ENCODE peak calls at places on chromosomes 12 and 14, in six cellular contexts. One of them, this sample, is unnamed.

GRCh38 chr12:84891106-84891838 is 21.3 kb downstream of the SLC6A15 start:
- DNase-seq in activated T-cell treated with anti-CD3 and anti-CD28 coated beads for 24 hours: no peak
- DNase-seq in stimulated activated CD4-positive, alpha-beta T cell treated with anti-CD3 and anti-CD28 coated beads, Interleukin-4, amount 100 ng/mL, for 24 hours: no peak
- DNase-seq in NCI-H510A treated with DMSO at 0.1 percent for 48 hours: no peak
- DNase-seq in left ventricle myocardium inferior: no peak
- DNase-seq in cardiac muscle cell: no peak
- DNase-seq in this sample: no peak

GRCh38 chr12:6936642-6937480 is 6.8 kb upstream of the RNU7-1 start:
- DNase-seq in left ventricle myocardium inferior: no peak
- DNase-seq in stimulated activated CD4-positive, alpha-beta T cell treated with anti-CD3 and anti-CD28 coated beads, Interleukin-4, amount 100 ng/mL, for 24 hours: peak
- DNase-seq in activated T-cell treated with anti-CD3 and anti-CD28 coated beads for 24 hours: no peak
- DNase-seq in NCI-H510A treated with DMSO at 0.1 percent for 48 hours: no peak
- DNase-seq in cardiac muscle cell: peak
- DNase-seq in this sample: no peak

GRCh38 chr14:95425369-95426115 is 90.9 kb downstream of the SYNE3 start:
- DNase-seq in left ventricle myocardium inferior: no peak
- DNase-seq in stimulated activated CD4-positive, alpha-beta T cell treated with anti-CD3 and anti-CD28 coated beads, Interleukin-4, amount 100 ng/mL, for 24 hours: no peak
- DNase-seq in NCI-H510A treated with DMSO at 0.1 percent for 48 hours: no peak
- DNase-seq in activated T-cell treated with anti-CD3 and anti-CD28 coated beads for 24 hours: no peak
- DNase-seq in cardiac muscle cell: no peak
- DNase-seq in this sample: no peak

GRCh38 chr12:111174283-111175108 is 194.4 kb downstream of the PHETA1 start:
- DNase-seq in NCI-H510A treated with DMSO at 0.1 percent for 48 hours: no peak
- DNase-seq in cardiac muscle cell: no peak
- DNase-seq in stimulated activated CD4-positive, alpha-beta T cell treated with anti-CD3 and anti-CD28 coated beads, Interleukin-4, amount 100 ng/mL, for 24 hours: no peak
- DNase-seq in activated T-cell treated with anti-CD3 and anti-CD28 coated beads for 24 hours: no peak
- DNase-seq in left ventricle myocardium inferior: no peak
- DNase-seq in this sample: no peak

GRCh38 chr12:27015730-27016076 is 1.5 kb upstream of the TM7SF3 start:
- DNase-seq in NCI-H510A treated with DMSO at 0.1 percent for 48 hours: peak
- DNase-seq in left ventricle myocardium inferior: no peak
- DNase-seq in stimulated activated CD4-positive, alpha-beta T cell treated with anti-CD3 and anti-CD28 coated beads, Interleukin-4, amount 100 ng/mL, for 24 hours: no peak
- DNase-seq in activated T-cell treated with anti-CD3 and anti-CD28 coated beads for 24 hours: no peak
- DNase-seq in cardiac muscle cell: peak
- DNase-seq in this sample: peak

GRCh38 chr12:13956060-13956590 is 25.3 kb downstream of the GRIN2B start:
- DNase-seq in cardiac muscle cell: no peak
- DNase-seq in NCI-H510A treated with DMSO at 0.1 percent for 48 hours: no peak
- DNase-seq in stimulated activated CD4-positive, alpha-beta T cell treated with anti-CD3 and anti-CD28 coated beads, Interleukin-4, amount 100 ng/mL, for 24 hours: no peak
- DNase-seq in activated T-cell treated with anti-CD3 and anti-CD28 coated beads for 24 hours: no peak
- DNase-seq in left ventricle myocardium inferior: no peak
- DNase-seq in this sample: no peak

GRCh38 chr12:76455582-76456345 is 103.8 kb downstream of the OSBPL8 start:
- DNase-seq in left ventricle myocardium inferior: no peak
- DNase-seq in cardiac muscle cell: peak
- DNase-seq in NCI-H510A treated with DMSO at 0.1 percent for 48 hours: peak
- DNase-seq in stimulated activated CD4-positive, alpha-beta T cell treated with anti-CD3 and anti-CD28 coated beads, Interleukin-4, amount 100 ng/mL, for 24 hours: peak
- DNase-seq in activated T-cell treated with anti-CD3 and anti-CD28 coated beads for 24 hours: peak
- DNase-seq in this sample: peak

GRCh38 chr12:95601626-95602025 is 50.4 kb upstream of the USP44 start:
- DNase-seq in stimulated activated CD4-positive, alpha-beta T cell treated with anti-CD3 and anti-CD28 coated beads, Interleukin-4, amount 100 ng/mL, for 24 hours: no peak
- DNase-seq in left ventricle myocardium inferior: no peak
- DNase-seq in cardiac muscle cell: no peak
- DNase-seq in NCI-H510A treated with DMSO at 0.1 percent for 48 hours: no peak
- DNase-seq in activated T-cell treated with anti-CD3 and anti-CD28 coated beads for 24 hours: no peak
- DNase-seq in this sample: peak

GRCh38 chr14:32469388-32470160 is 140.5 kb downstream of the AKAP6 start:
- DNase-seq in cardiac muscle cell: peak
- DNase-seq in left ventricle myocardium inferior: no peak
- DNase-seq in NCI-H510A treated with DMSO at 0.1 percent for 48 hours: peak
- DNase-seq in stimulated activated CD4-positive, alpha-beta T cell treated with anti-CD3 and anti-CD28 coated beads, Interleukin-4, amount 100 ng/mL, for 24 hours: no peak
- DNase-seq in activated T-cell treated with anti-CD3 and anti-CD28 coated beads for 24 hours: no peak
- DNase-seq in this sample: peak

GRCh38 chr12:2156333-2156732 is 103.5 kb downstream of the CACNA1C start:
- DNase-seq in stimulated activated CD4-positive, alpha-beta T cell treated with anti-CD3 and anti-CD28 coated beads, Interleukin-4, amount 100 ng/mL, for 24 hours: no peak
- DNase-seq in left ventricle myocardium inferior: no peak
- DNase-seq in NCI-H510A treated with DMSO at 0.1 percent for 48 hours: no peak
- DNase-seq in cardiac muscle cell: no peak
- DNase-seq in activated T-cell treated with anti-CD3 and anti-CD28 coated beads for 24 hours: no peak
- DNase-seq in this sample: no peak

GRCh38 chr14:96095581-96096476 is 56.7 kb downstream of the C14orf132 start:
- DNase-seq in NCI-H510A treated with DMSO at 0.1 percent for 48 hours: peak
- DNase-seq in cardiac muscle cell: no peak
- DNase-seq in activated T-cell treated with anti-CD3 and anti-CD28 coated beads for 24 hours: no peak
- DNase-seq in stimulated activated CD4-positive, alpha-beta T cell treated with anti-CD3 and anti-CD28 coated beads, Interleukin-4, amount 100 ng/mL, for 24 hours: no peak
- DNase-seq in left ventricle myocardium inferior: no peak
- DNase-seq in this sample: peak

GRCh38 chr14:92880351-92880750 is 42.6 kb upstream of the CHGA start:
- DNase-seq in activated T-cell treated with anti-CD3 and anti-CD28 coated beads for 24 hours: no peak
- DNase-seq in cardiac muscle cell: no peak
- DNase-seq in left ventricle myocardium inferior: no peak
- DNase-seq in stimulated activated CD4-positive, alpha-beta T cell treated with anti-CD3 and anti-CD28 coated beads, Interleukin-4, amount 100 ng/mL, for 24 hours: no peak
- DNase-seq in NCI-H510A treated with DMSO at 0.1 percent for 48 hours: no peak
- DNase-seq in this sample: no peak

GRCh38 chr14:67516679-67517078 is 16.4 kb upstream of the PLEKHH1 start:
- DNase-seq in cardiac muscle cell: no peak
- DNase-seq in NCI-H510A treated with DMSO at 0.1 percent for 48 hours: no peak
- DNase-seq in stimulated activated CD4-positive, alpha-beta T cell treated with anti-CD3 and anti-CD28 coated beads, Interleukin-4, amount 100 ng/mL, for 24 hours: no peak
- DNase-seq in left ventricle myocardium inferior: no peak
- DNase-seq in activated T-cell treated with anti-CD3 and anti-CD28 coated beads for 24 hours: no peak
- DNase-seq in this sample: no peak

GRCh38 chr14:100586520-100587247 is 533 bp downstream of the BEGAIN start:
- DNase-seq in NCI-H510A treated with DMSO at 0.1 percent for 48 hours: peak
- DNase-seq in left ventricle myocardium inferior: peak
- DNase-seq in activated T-cell treated with anti-CD3 and anti-CD28 coated beads for 24 hours: peak
- DNase-seq in stimulated activated CD4-positive, alpha-beta T cell treated with anti-CD3 and anti-CD28 coated beads, Interleukin-4, amount 100 ng/mL, for 24 hours: peak
- DNase-seq in cardiac muscle cell: peak
- DNase-seq in this sample: peak

GRCh38 chr12:47367912-47368537 is 288.3 kb upstream of the AMIGO2 start:
- DNase-seq in left ventricle myocardium inferior: no peak
- DNase-seq in NCI-H510A treated with DMSO at 0.1 percent for 48 hours: no peak
- DNase-seq in activated T-cell treated with anti-CD3 and anti-CD28 coated beads for 24 hours: no peak
- DNase-seq in cardiac muscle cell: no peak
- DNase-seq in stimulated activated CD4-positive, alpha-beta T cell treated with anti-CD3 and anti-CD28 coated beads, Interleukin-4, amount 100 ng/mL, for 24 hours: no peak
- DNase-seq in this sample: no peak

GRCh38 chr12:51714666-51715065 is 123.6 kb downstream of the SCN8A start:
- DNase-seq in left ventricle myocardium inferior: no peak
- DNase-seq in cardiac muscle cell: no peak
- DNase-seq in NCI-H510A treated with DMSO at 0.1 percent for 48 hours: no peak
- DNase-seq in stimulated activated CD4-positive, alpha-beta T cell treated with anti-CD3 and anti-CD28 coated beads, Interleukin-4, amount 100 ng/mL, for 24 hours: no peak
- DNase-seq in activated T-cell treated with anti-CD3 and anti-CD28 coated beads for 24 hours: no peak
- DNase-seq in this sample: no peak

GRCh38 chr12:80162177-80162576 is 62.8 kb downstream of the OTOGL start:
- DNase-seq in activated T-cell treated with anti-CD3 and anti-CD28 coated beads for 24 hours: no peak
- DNase-seq in left ventricle myocardium inferior: no peak
- DNase-seq in NCI-H510A treated with DMSO at 0.1 percent for 48 hours: no peak
- DNase-seq in cardiac muscle cell: no peak
- DNase-seq in stimulated activated CD4-positive, alpha-beta T cell treated with anti-CD3 and anti-CD28 coated beads, Interleukin-4, amount 100 ng/mL, for 24 hours: no peak
- DNase-seq in this sample: no peak

GRCh38 chr12:77746108-77746507 is 84.6 kb upstream of the NAV3 start:
- DNase-seq in activated T-cell treated with anti-CD3 and anti-CD28 coated beads for 24 hours: no peak
- DNase-seq in NCI-H510A treated with DMSO at 0.1 percent for 48 hours: peak
- DNase-seq in cardiac muscle cell: no peak
- DNase-seq in left ventricle myocardium inferior: no peak
- DNase-seq in stimulated activated CD4-positive, alpha-beta T cell treated with anti-CD3 and anti-CD28 coated beads, Interleukin-4, amount 100 ng/mL, for 24 hours: no peak
- DNase-seq in this sample: peak

GRCh38 chr12:92648242-92649031 is 54.4 kb upstream of the PLEKHG7 start:
- DNase-seq in cardiac muscle cell: no peak
- DNase-seq in activated T-cell treated with anti-CD3 and anti-CD28 coated beads for 24 hours: no peak
- DNase-seq in NCI-H510A treated with DMSO at 0.1 percent for 48 hours: no peak
- DNase-seq in stimulated activated CD4-positive, alpha-beta T cell treated with anti-CD3 and anti-CD28 coated beads, Interleukin-4, amount 100 ng/mL, for 24 hours: no peak
- DNase-seq in left ventricle myocardium inferior: no peak
- DNase-seq in this sample: no peak

GRCh38 chr12:131990066-131990979 is 40.6 kb downstream of the EP400 start:
- DNase-seq in activated T-cell treated with anti-CD3 and anti-CD28 coated beads for 24 hours: no peak
- DNase-seq in cardiac muscle cell: no peak
- DNase-seq in NCI-H510A treated with DMSO at 0.1 percent for 48 hours: no peak
- DNase-seq in stimulated activated CD4-positive, alpha-beta T cell treated with anti-CD3 and anti-CD28 coated beads, Interleukin-4, amount 100 ng/mL, for 24 hours: no peak
- DNase-seq in left ventricle myocardium inferior: no peak
- DNase-seq in this sample: peak

GRCh38 chr12:69779928-69780327 is 41.3 kb downstream of the RAB3IP start:
- DNase-seq in NCI-H510A treated with DMSO at 0.1 percent for 48 hours: peak
- DNase-seq in cardiac muscle cell: no peak
- DNase-seq in activated T-cell treated with anti-CD3 and anti-CD28 coated beads for 24 hours: no peak
- DNase-seq in stimulated activated CD4-positive, alpha-beta T cell treated with anti-CD3 and anti-CD28 coated beads, Interleukin-4, amount 100 ng/mL, for 24 hours: no peak
- DNase-seq in left ventricle myocardium inferior: no peak
- DNase-seq in this sample: peak

GRCh38 chr14:77457115-77457521 is 283 bp downstream of the VIPAS39 start:
- DNase-seq in left ventricle myocardium inferior: no peak
- DNase-seq in stimulated activated CD4-positive, alpha-beta T cell treated with anti-CD3 and anti-CD28 coated beads, Interleukin-4, amount 100 ng/mL, for 24 hours: no peak
- DNase-seq in NCI-H510A treated with DMSO at 0.1 percent for 48 hours: peak
- DNase-seq in cardiac muscle cell: peak
- DNase-seq in activated T-cell treated with anti-CD3 and anti-CD28 coated beads for 24 hours: no peak
- DNase-seq in this sample: no peak

GRCh38 chr12:116860281-116860680 is 21.0 kb downstream of the HRK start:
- DNase-seq in NCI-H510A treated with DMSO at 0.1 percent for 48 hours: no peak
- DNase-seq in cardiac muscle cell: no peak
- DNase-seq in activated T-cell treated with anti-CD3 and anti-CD28 coated beads for 24 hours: no peak
- DNase-seq in stimulated activated CD4-positive, alpha-beta T cell treated with anti-CD3 and anti-CD28 coated beads, Interleukin-4, amount 100 ng/mL, for 24 hours: no peak
- DNase-seq in left ventricle myocardium inferior: no peak
- DNase-seq in this sample: no peak

GRCh38 chr14:70947739-70948138 is 40.5 kb downstream of the PCNX1 start:
- DNase-seq in activated T-cell treated with anti-CD3 and anti-CD28 coated beads for 24 hours: no peak
- DNase-seq in stimulated activated CD4-positive, alpha-beta T cell treated with anti-CD3 and anti-CD28 coated beads, Interleukin-4, amount 100 ng/mL, for 24 hours: no peak
- DNase-seq in NCI-H510A treated with DMSO at 0.1 percent for 48 hours: no peak
- DNase-seq in left ventricle myocardium inferior: no peak
- DNase-seq in cardiac muscle cell: no peak
- DNase-seq in this sample: no peak

GRCh38 chr12:66641057-66641456 is 37.8 kb downstream of the GRIP1 start:
- DNase-seq in activated T-cell treated with anti-CD3 and anti-CD28 coated beads for 24 hours: no peak
- DNase-seq in left ventricle myocardium inferior: no peak
- DNase-seq in stimulated activated CD4-positive, alpha-beta T cell treated with anti-CD3 and anti-CD28 coated beads, Interleukin-4, amount 100 ng/mL, for 24 hours: no peak
- DNase-seq in cardiac muscle cell: no peak
- DNase-seq in NCI-H510A treated with DMSO at 0.1 percent for 48 hours: no peak
- DNase-seq in this sample: no peak

GRCh38 chr12:25976289-25976688 is 17.8 kb downstream of the RASSF8 start:
- DNase-seq in left ventricle myocardium inferior: no peak
- DNase-seq in stimulated activated CD4-positive, alpha-beta T cell treated with anti-CD3 and anti-CD28 coated beads, Interleukin-4, amount 100 ng/mL, for 24 hours: no peak
- DNase-seq in NCI-H510A treated with DMSO at 0.1 percent for 48 hours: no peak
- DNase-seq in activated T-cell treated with anti-CD3 and anti-CD28 coated beads for 24 hours: no peak
- DNase-seq in cardiac muscle cell: no peak
- DNase-seq in this sample: no peak

GRCh38 chr12:91127751-91128150 is 16.5 kb upstream of the LUM start:
- DNase-seq in cardiac muscle cell: no peak
- DNase-seq in left ventricle myocardium inferior: no peak
- DNase-seq in activated T-cell treated with anti-CD3 and anti-CD28 coated beads for 24 hours: no peak
- DNase-seq in NCI-H510A treated with DMSO at 0.1 percent for 48 hours: no peak
- DNase-seq in stimulated activated CD4-positive, alpha-beta T cell treated with anti-CD3 and anti-CD28 coated beads, Interleukin-4, amount 100 ng/mL, for 24 hours: no peak
- DNase-seq in this sample: peak

GRCh38 chr14:61229475-61229888 is 51.7 kb downstream of the TMEM30B start:
- DNase-seq in activated T-cell treated with anti-CD3 and anti-CD28 coated beads for 24 hours: no peak
- DNase-seq in NCI-H510A treated with DMSO at 0.1 percent for 48 hours: peak
- DNase-seq in cardiac muscle cell: peak
- DNase-seq in stimulated activated CD4-positive, alpha-beta T cell treated with anti-CD3 and anti-CD28 coated beads, Interleukin-4, amount 100 ng/mL, for 24 hours: no peak
- DNase-seq in left ventricle myocardium inferior: no peak
- DNase-seq in this sample: no peak

GRCh38 chr14:68140801-68141200 is 321.2 kb downstream of the RAD51B start:
- DNase-seq in cardiac muscle cell: no peak
- DNase-seq in activated T-cell treated with anti-CD3 and anti-CD28 coated beads for 24 hours: no peak
- DNase-seq in NCI-H510A treated with DMSO at 0.1 percent for 48 hours: no peak
- DNase-seq in stimulated activated CD4-positive, alpha-beta T cell treated with anti-CD3 and anti-CD28 coated beads, Interleukin-4, amount 100 ng/mL, for 24 hours: no peak
- DNase-seq in left ventricle myocardium inferior: no peak
- DNase-seq in this sample: peak

GRCh38 chr14:23056257-23056955 is 914 bp downstream of the CDH24 start:
- DNase-seq in stimulated activated CD4-positive, alpha-beta T cell treated with anti-CD3 and anti-CD28 coated beads, Interleukin-4, amount 100 ng/mL, for 24 hours: peak
- DNase-seq in activated T-cell treated with anti-CD3 and anti-CD28 coated beads for 24 hours: peak
- DNase-seq in left ventricle myocardium inferior: peak
- DNase-seq in NCI-H510A treated with DMSO at 0.1 percent for 48 hours: no peak
- DNase-seq in cardiac muscle cell: peak
- DNase-seq in this sample: peak

GRCh38 chr12:80892597-80893445 is 44.9 kb downstream of the LIN7A start:
- DNase-seq in activated T-cell treated with anti-CD3 and anti-CD28 coated beads for 24 hours: no peak
- DNase-seq in stimulated activated CD4-positive, alpha-beta T cell treated with anti-CD3 and anti-CD28 coated beads, Interleukin-4, amount 100 ng/mL, for 24 hours: no peak
- DNase-seq in cardiac muscle cell: no peak
- DNase-seq in left ventricle myocardium inferior: no peak
- DNase-seq in NCI-H510A treated with DMSO at 0.1 percent for 48 hours: no peak
- DNase-seq in this sample: peak

GRCh38 chr14:50523271-50524041 is 8.9 kb downstream of the MAP4K5 start:
- DNase-seq in cardiac muscle cell: no peak
- DNase-seq in stimulated activated CD4-positive, alpha-beta T cell treated with anti-CD3 and anti-CD28 coated beads, Interleukin-4, amount 100 ng/mL, for 24 hours: no peak
- DNase-seq in activated T-cell treated with anti-CD3 and anti-CD28 coated beads for 24 hours: no peak
- DNase-seq in left ventricle myocardium inferior: no peak
- DNase-seq in NCI-H510A treated with DMSO at 0.1 percent for 48 hours: no peak
- DNase-seq in this sample: peak

GRCh38 chr12:68358532-68359485 is 26.6 kb upstream of the MDM1 start:
- DNase-seq in stimulated activated CD4-positive, alpha-beta T cell treated with anti-CD3 and anti-CD28 coated beads, Interleukin-4, amount 100 ng/mL, for 24 hours: peak
- DNase-seq in activated T-cell treated with anti-CD3 and anti-CD28 coated beads for 24 hours: peak
- DNase-seq in left ventricle myocardium inferior: no peak
- DNase-seq in NCI-H510A treated with DMSO at 0.1 percent for 48 hours: peak
- DNase-seq in cardiac muscle cell: peak
- DNase-seq in this sample: peak

GRCh38 chr12:104360988-104361707 is 57.6 kb downstream of the EID3 start:
- DNase-seq in left ventricle myocardium inferior: no peak
- DNase-seq in NCI-H510A treated with DMSO at 0.1 percent for 48 hours: no peak
- DNase-seq in stimulated activated CD4-positive, alpha-beta T cell treated with anti-CD3 and anti-CD28 coated beads, Interleukin-4, amount 100 ng/mL, for 24 hours: no peak
- DNase-seq in activated T-cell treated with anti-CD3 and anti-CD28 coated beads for 24 hours: no peak
- DNase-seq in cardiac muscle cell: no peak
- DNase-seq in this sample: no peak

GRCh38 chr14:57182760-57183503 is 85.8 kb downstream of the EXOC5 start:
- DNase-seq in activated T-cell treated with anti-CD3 and anti-CD28 coated beads for 24 hours: no peak
- DNase-seq in NCI-H510A treated with DMSO at 0.1 percent for 48 hours: peak
- DNase-seq in stimulated activated CD4-positive, alpha-beta T cell treated with anti-CD3 and anti-CD28 coated beads, Interleukin-4, amount 100 ng/mL, for 24 hours: no peak
- DNase-seq in cardiac muscle cell: peak
- DNase-seq in left ventricle myocardium inferior: no peak
- DNase-seq in this sample: peak